ENCODE peak calls at places on chromosomes 1 and 21, in seven cellular contexts. M is K562, L is WTC11, O is HCT116, J is HepG2, F is GM12878, B is H1. Z is an unnamed sample.

GRCh38 chr1:22111620-22112019 is 31.3 kb downstream of the WNT4 start:
- DNase-seq in J (no peak), O (no peak), L (no peak), F (no peak), B (no peak), M (peak), Z (no peak)

GRCh38 chr1:1308756-1309524 is 543 bp downstream of the PUSL1 start:
- DNase-seq in L (no peak), B (peak), O (no peak), J (no peak), F (no peak), M (peak), Z (no peak)

GRCh38 chr1:53549287-53549686 is 90.1 kb downstream of the DMRTB1 start:
- DNase-seq in J (no peak), O (no peak), B (no peak), M (no peak), L (no peak), F (no peak), Z (no peak)

GRCh38 chr21:45913416-45913765 is 68.2 kb upstream of the COL6A1 start:
- DNase-seq in L (no peak), M (no peak), O (no peak), B (no peak), J (no peak), F (no peak), Z (no peak)

GRCh38 chr1:47557086-47557866 is 119.4 kb downstream of the FOXD2 start:
- DNase-seq in O (no peak), B (no peak), M (no peak), L (no peak), J (no peak), F (no peak), Z (no peak)

GRCh38 chr21:34201001-34201400 is 127.6 kb downstream of the MRPS6 start:
- DNase-seq in M (no peak), J (no peak), L (no peak), F (no peak), B (no peak), O (no peak), Z (no peak)

GRCh38 chr1:198234511-198235251 is 77.9 kb downstream of the NEK7 start:
- DNase-seq in B (no peak), O (no peak), F (no peak), L (no peak), J (no peak), M (no peak), Z (no peak)

GRCh38 chr1:191590578-191590977 is 567.7 kb upstream of the RGS18 start:
- DNase-seq in B (no peak), J (no peak), L (no peak), M (no peak), F (no peak), O (no peak), Z (no peak)

GRCh38 chr1:18634276-18634675 is 3.6 kb downstream of the PAX7 start:
- DNase-seq in O (no peak), L (no peak), M (no peak), J (no peak), F (no peak), B (peak), Z (no peak)

GRCh38 chr1:59062743-59063142 is 234.2 kb upstream of the FGGY start:
- DNase-seq in J (no peak), M (peak), B (no peak), L (no peak), F (no peak), O (no peak), Z (no peak)

GRCh38 chr1:176559474-176560390 is 96.8 kb downstream of the PAPPA2 start:
- DNase-seq in J (peak), B (peak), O (peak), L (peak), M (peak), F (no peak), Z (peak)

GRCh38 chr1:220974431-220974830 is 95.2 kb downstream of the HLX start:
- DNase-seq in J (no peak), M (no peak), O (no peak), L (no peak), F (no peak), B (no peak), Z (no peak)

GRCh38 chr21:44854664-44855446 is 18.6 kb downstream of the PTTG1IP start:
- DNase-seq in O (no peak), L (no peak), J (no peak), F (no peak), M (peak), B (no peak), Z (no peak)

GRCh38 chr1:221708987-221709386 is 32.9 kb downstream of the DUSP10 start:
- DNase-seq in L (no peak), F (no peak), M (no peak), J (peak), O (no peak), B (no peak), Z (no peak)

GRCh38 chr1:101137144-101138126 is 99.4 kb upstream of the S1PR1 start:
- DNase-seq in J (peak), M (no peak), L (no peak), F (peak), B (no peak), O (no peak), Z (no peak)

GRCh38 chr1:15388201-15388880 is 21.3 kb upstream of the EFHD2 start:
- DNase-seq in L (no peak), F (no peak), J (no peak), B (no peak), M (no peak), O (no peak), Z (no peak)

GRCh38 chr1:34400690-34401089 is 224.0 kb downstream of the C1orf94 start:
- DNase-seq in J (no peak), L (no peak), F (no peak), O (no peak), B (no peak), M (no peak), Z (no peak)
- TF ChIP-seq SP1 in J (no peak), L (no peak), F (no peak), O (no peak), B (no peak), M (no peak), Z (no peak)

GRCh38 chr1:188023206-188023605 is 1194.5 kb downstream of the PLA2G4A start:
- DNase-seq in L (no peak), B (no peak), M (no peak), J (no peak), F (no peak), O (no peak), Z (no peak)

GRCh38 chr1:188017921-188018320 is 1189.2 kb downstream of the PLA2G4A start:
- DNase-seq in F (no peak), M (no peak), L (no peak), O (no peak), B (no peak), J (no peak), Z (no peak)

GRCh38 chr1:188027613-188028012 is 1198.9 kb downstream of the PLA2G4A start:
- DNase-seq in B (no peak), J (no peak), L (no peak), O (peak), F (peak), M (no peak), Z (no peak)

GRCh38 chr1:188022661-188023060 is 1193.9 kb downstream of the PLA2G4A start:
- DNase-seq in M (no peak), O (no peak), B (no peak), J (no peak), F (no peak), L (no peak), Z (no peak)
- TF ChIP-seq SP1 in M (no peak), O (no peak), B (no peak), J (no peak), F (no peak), L (no peak), Z (no peak)

GRCh38 chr1:36086529-36087232 is 2.0 kb upstream of the ADPRS start:
- DNase-seq in B (no peak), L (peak), F (no peak), O (no peak), J (no peak), M (no peak), Z (no peak)
- TF ChIP-seq SP1 in B (no peak), L (no peak), F (no peak), O (no peak), J (no peak), M (no peak), Z (no peak)

GRCh38 chr1:70034403-70034802 is 171.0 kb downstream of the LRRC40 start:
- DNase-seq in F (no peak), L (peak), M (peak), J (peak), O (peak), B (no peak), Z (peak)
- TF ChIP-seq SP1 in F (no peak), L (no peak), M (no peak), J (no peak), O (no peak), B (no peak), Z (no peak)

DNA sequence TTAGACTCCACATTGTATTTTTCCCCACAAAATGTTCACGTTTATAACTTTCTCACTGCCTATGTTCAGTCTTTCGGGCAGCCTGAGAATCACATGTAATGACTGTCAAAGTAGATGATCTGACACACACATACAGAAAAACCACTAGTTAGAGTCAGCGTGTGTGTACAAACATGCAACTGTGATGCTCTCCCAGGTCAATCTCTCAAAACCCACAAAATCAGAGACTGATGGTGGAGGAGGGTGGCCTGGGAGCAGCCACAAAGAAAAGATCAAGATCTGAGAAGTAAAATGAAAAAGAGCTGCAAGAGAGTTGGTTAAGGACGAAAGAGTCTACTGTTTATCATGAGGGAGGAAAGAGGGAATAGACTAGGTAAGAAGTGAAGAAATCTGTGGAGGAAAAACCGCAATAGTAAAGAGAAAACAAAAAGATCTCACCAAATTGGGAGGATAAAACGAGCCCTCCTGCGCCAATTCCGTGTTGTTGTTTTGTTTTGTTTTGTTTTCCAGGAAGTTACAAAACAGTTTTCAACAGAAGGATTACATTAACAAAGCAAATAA is 2.3 kb downstream of the EGLN1 start:
- DNase-seq in B (no peak), F (no peak), O (no peak), L (no peak), M (no peak), J (no peak), Z (no peak)
- TF ChIP-seq SP1 in B (no peak), F (no peak), O (no peak), L (no peak), M (no peak), J (no peak), Z (no peak)

GRCh38 chr1:20603473-20604464 is 14.9 kb downstream of the CDA start:
- DNase-seq in F (no peak), B (no peak), J (peak), M (peak), L (no peak), O (no peak), Z (no peak)

GRCh38 chr1:20600156-20600555 is 11.3 kb downstream of the CDA start:
- DNase-seq in F (no peak), J (no peak), L (no peak), O (no peak), B (no peak), M (no peak), Z (no peak)

GRCh38 chr1:20602851-20603450 is 14.1 kb downstream of the CDA start:
- DNase-seq in J (no peak), F (no peak), L (no peak), M (no peak), B (no peak), O (no peak), Z (no peak)

GRCh38 chr1:20604678-20605077 is 15.8 kb downstream of the CDA start:
- DNase-seq in F (no peak), L (no peak), O (no peak), J (no peak), M (no peak), B (no peak), Z (no peak)

GRCh38 chr1:20601123-20601825 is 12.4 kb downstream of the CDA start:
- DNase-seq in F (no peak), O (no peak), J (no peak), B (no peak), L (no peak), M (peak), Z (no peak)
- TF ChIP-seq SP1 in F (no peak), O (peak), J (no peak), B (no peak), L (no peak), M (no peak), Z (no peak)

GRCh38 chr1:44328767-44329416 is 26.2 kb downstream of the ERI3 start:
- DNase-seq in B (no peak), F (no peak), O (no peak), M (no peak), J (no peak), L (no peak), Z (no peak)

GRCh38 chr1:44326066-44326701 is 28.9 kb downstream of the ERI3 start:
- DNase-seq in M (no peak), F (no peak), L (no peak), B (no peak), J (no peak), O (no peak), Z (no peak)

GRCh38 chr1:44330935-44331334 is 24.1 kb downstream of the ERI3 start:
- DNase-seq in L (no peak), J (no peak), M (no peak), B (no peak), O (no peak), F (no peak), Z (no peak)

GRCh38 chr1:44326821-44327465 is 28.1 kb downstream of the ERI3 start:
- DNase-seq in L (no peak), O (no peak), J (no peak), F (no peak), M (no peak), B (no peak), Z (no peak)

DNA sequence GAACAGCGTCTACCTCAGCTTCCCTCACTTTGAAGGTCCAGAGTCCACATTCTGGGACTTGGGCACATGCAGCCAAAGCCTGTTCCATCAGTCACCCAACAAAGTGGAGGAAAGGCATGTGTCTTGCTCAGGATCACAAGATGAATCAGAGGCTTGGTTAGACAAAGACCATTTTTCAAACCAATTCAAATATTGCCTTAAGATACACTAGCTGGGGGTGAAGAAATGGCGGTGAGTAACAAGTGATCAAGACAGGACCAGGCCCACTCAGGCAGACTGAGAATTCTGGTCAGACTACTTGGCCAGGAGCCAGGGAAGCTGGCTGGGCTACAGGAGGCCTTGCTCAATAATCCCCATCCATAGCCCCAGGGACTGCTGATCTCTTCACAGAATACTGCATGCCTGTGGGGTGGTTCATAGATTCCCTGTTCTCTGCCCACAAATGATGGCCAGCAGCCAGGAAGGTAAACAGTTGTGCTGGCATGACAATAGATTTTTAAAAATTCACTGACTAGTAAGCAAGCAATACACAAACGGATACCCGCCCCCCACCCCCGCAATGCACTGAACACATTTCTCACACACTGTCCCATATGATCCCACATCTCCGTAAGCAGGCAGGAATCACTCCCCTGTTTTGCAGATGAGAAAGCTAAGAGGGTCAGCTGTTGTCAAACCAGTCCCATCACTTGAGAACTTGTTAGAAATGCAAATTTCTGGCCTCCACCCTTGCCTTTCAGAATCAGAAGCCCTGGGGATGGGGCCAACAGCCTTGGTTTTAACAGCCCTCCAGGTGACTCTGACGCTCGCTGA is 27.2 kb downstream of the ERI3 start:
- DNase-seq in L (peak), B (no peak), F (no peak), O (peak), J (peak), M (peak), Z (peak)
- TF ChIP-seq SP1 in L (no peak), B (no peak), F (no peak), O (peak), J (no peak), M (no peak), Z (no peak)

DNA sequence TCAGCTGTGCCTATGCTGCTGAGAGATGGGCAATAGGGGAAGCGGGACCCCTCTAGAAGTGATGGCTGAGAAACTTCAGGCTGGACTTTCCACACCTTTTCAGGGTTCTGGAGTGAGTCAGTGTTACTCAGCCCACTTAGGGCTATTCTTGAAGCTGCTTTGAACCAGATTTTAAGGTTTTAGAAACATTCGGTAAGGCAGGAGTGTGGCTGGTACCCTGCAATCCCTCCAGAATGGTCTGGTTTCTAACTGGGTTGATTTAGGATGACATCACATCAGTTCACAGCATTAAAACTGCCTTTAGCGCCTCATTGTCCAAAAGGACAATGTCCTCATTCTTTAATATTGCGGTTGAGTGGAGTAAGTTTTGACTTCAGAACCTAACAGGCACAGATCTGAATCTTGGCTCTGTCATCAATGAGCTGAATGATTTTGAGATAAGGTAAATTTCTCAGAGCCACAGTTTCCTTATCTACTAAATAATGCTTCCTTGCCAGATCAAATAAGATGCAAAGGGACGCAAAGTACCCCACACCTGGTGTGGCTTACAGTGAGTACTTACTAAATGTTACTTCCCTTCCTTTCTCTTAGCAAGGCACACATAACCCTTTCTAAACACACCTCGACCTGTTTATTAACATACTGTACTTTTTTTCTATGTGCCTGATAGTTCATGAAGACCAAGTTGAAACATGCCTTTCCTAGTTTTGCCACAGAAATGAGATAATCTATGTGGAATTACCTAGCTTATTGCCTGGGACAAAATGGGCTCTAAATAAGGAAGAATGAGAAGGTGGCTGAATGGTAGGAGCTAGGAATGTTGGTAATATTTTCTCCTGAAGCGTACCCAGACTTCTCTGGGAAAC is 209.8 kb downstream of the ROR1 start:
- DNase-seq in B (no peak), L (no peak), M (no peak), J (no peak), F (no peak), O (no peak), Z (no peak)
- TF ChIP-seq SP1 in B (no peak), L (no peak), M (no peak), J (no peak), F (no peak), O (no peak), Z (no peak)

Z was measured in HEK293T.